ENCODE peak calls at places on chromosomes 11 and 22, in seven cellular contexts. H, S, A, W, K, T and R are unnamed samples.

GRCh38 chr11:93370260-93370659 is 39.7 kb downstream of the DEUP1 start:
- DNase-seq in K (no peak), S (no peak), W (no peak), A (no peak), T (no peak), H (no peak), R (no peak)

GRCh38 chr22:49016909-49017768 is 810.5 kb downstream of the BRD1 start:
- DNase-seq in T (peak; percentile 6), K (peak; percentile 56), A (no peak), W (peak; percentile 61), S (peak; percentile 49), H (peak; percentile 15), R (no peak)

GRCh38 chr11:92501346-92501745 is 276.7 kb downstream of the FAT3 start:
- DNase-seq in K (no peak), T (no peak), A (no peak), W (no peak), S (no peak), H (no peak), R (no peak)

GRCh38 chr11:125512106-125512505 is 16.0 kb upstream of the FEZ1 start:
- DNase-seq in T (no peak), H (no peak), S (no peak), A (no peak), K (no peak), W (no peak), R (no peak)

GRCh38 chr11:91981995-91982394 is 242.6 kb upstream of the FAT3 start:
- DNase-seq in W (peak; percentile 71), A (peak; percentile 88), H (no peak), S (no peak), K (peak; percentile 78), T (peak; percentile 40), R (peak; percentile 80)

GRCh38 chr11:96105197-96105895 is 181.4 kb upstream of the MTMR2 start:
- DNase-seq in A (no peak), T (no peak), S (no peak), W (no peak), H (no peak), K (no peak), R (no peak)

GRCh38 chr11:61652135-61652534 is 28.1 kb upstream of the DAGLA start:
- DNase-seq in K (no peak), W (no peak), H (no peak), A (no peak), T (no peak), S (no peak), R (no peak)

GRCh38 chr22:28111501-28111900 is 192.4 kb upstream of the PITPNB start:
- DNase-seq in H (no peak), S (no peak), A (no peak), T (no peak), W (no peak), K (no peak), R (no peak)

GRCh38 chr22:32985899-32986772 is 72.0 kb downstream of the SYN3 start:
- DNase-seq in T (peak; percentile 83), W (peak; percentile 74), K (peak; percentile 86), S (peak; percentile 51), H (no peak), A (peak; percentile 71), R (peak; percentile 55)

GRCh38 chr11:104136861-104137260 is 27.1 kb downstream of the PDGFD start:
- DNase-seq in K (no peak), W (no peak), S (no peak), A (no peak), T (no peak), H (no peak), R (no peak)

GRCh38 chr22:44638966-44639739 is 62.9 kb upstream of the PRR5 start:
- DNase-seq in T (no peak), S (peak; percentile 40), K (peak; percentile 66), W (no peak), A (no peak), H (no peak), R (no peak)

GRCh38 chr11:40186401-40187091 is 1272.9 kb downstream of the LRRC4C start:
- DNase-seq in W (no peak), T (no peak), H (no peak), K (no peak), S (no peak), A (no peak), R (no peak)

GRCh38 chr11:124115782-124116616 is 749 bp downstream of the VWA5A start:
- DNase-seq in T (no peak), H (no peak), S (peak; percentile 62), K (no peak), W (no peak), A (no peak), R (no peak)

GRCh38 chr11:45472713-45473317 is 186.7 kb upstream of the SYT13 start:
- DNase-seq in S (no peak), H (no peak), K (no peak), W (no peak), A (no peak), T (no peak), R (no peak)

GRCh38 chr11:84780689-84781293 is 846.4 kb downstream of the DLG2 start:
- DNase-seq in T (no peak), W (no peak), K (no peak), A (peak; percentile 15), S (no peak), H (no peak), R (no peak)
- TF ChIP-seq CTCF in T (no peak), W (peak; percentile 30), K (peak; percentile 26), A (peak; percentile 50), S (peak; percentile 22), H (no peak), R (peak; percentile 10)

GRCh38 chr22:36961626-36962025 is 48.2 kb downstream of the CSF2RB start:
- DNase-seq in A (no peak), S (no peak), K (no peak), W (no peak), H (no peak), T (no peak), R (no peak)
- H3K4me3 ChIP-seq in A (no peak overlapping the region), S (no peak overlapping the region), K (no peak overlapping the region), W (no peak overlapping the region), H (no peak overlapping the region), T (no peak overlapping the region), R (no peak overlapping the region)

GRCh38 chr11:1936781-1937615 is 10.1 kb upstream of the MRPL23 start:
- DNase-seq in A (no peak), W (no peak), H (no peak), K (no peak), T (no peak), S (peak; percentile 40), R (no peak)

GRCh38 chr11:1934326-1935155 is 12.6 kb upstream of the MRPL23 start:
- DNase-seq in K (no peak), A (no peak), T (no peak), H (no peak), S (peak; percentile 36), W (no peak), R (no peak)

GRCh38 chr11:1937616-1938342 is 9.4 kb upstream of the MRPL23 start:
- DNase-seq in A (no peak), H (no peak), S (peak; percentile 41), K (no peak), T (no peak), W (no peak), R (no peak)

GRCh38 chr11:1935156-1936071 is 11.7 kb upstream of the MRPL23 start:
- DNase-seq in W (no peak), H (no peak), A (no peak), K (no peak), S (peak; percentile 28), T (no peak), R (no peak)

DNA sequence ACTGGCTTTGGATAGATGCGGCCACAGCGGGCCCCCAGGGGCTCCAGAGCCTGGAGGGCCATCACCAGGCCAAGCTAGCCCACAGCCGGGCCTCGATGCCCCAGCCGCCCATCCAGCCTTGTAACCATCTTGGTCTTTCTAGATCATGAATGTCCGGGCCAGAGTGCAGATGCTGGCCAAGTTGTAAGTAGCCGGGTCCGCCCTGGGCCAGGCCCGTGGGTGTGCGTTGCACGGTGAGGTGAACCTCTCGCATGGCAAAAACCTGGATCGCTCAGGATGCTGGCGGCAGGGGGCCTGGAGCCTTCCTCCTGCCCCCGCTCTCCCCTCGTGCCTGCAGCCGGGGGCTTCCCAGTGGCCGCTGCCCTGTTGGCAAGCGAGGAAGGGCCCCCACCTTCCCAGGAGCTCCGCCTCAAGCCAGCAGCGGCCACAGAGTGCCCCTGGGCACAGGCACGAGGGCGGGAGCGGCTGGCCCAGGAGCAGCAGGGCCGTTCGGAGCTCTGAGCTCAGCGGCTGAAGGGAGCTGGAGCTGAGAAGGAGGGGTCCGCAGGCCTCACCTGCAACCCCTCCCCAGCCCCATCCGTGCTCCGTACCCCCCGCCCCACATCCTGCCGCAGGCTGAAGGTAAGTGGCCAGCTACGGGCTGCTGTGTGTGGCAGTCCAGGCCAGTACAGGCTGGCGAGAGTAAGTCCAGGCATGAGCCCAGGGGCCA is 10.9 kb upstream of the MRPL23 start:
- DNase-seq in K (no peak), A (no peak), H (no peak), T (no peak), W (no peak), S (peak; percentile 39), R (no peak)
- TF ChIP-seq CTCF in K (no peak), A (no peak), H (no peak), T (no peak), W (no peak), S (no peak), R (no peak)

GRCh38 chr11:118051611-118052461 is 25.0 kb upstream of the TMPRSS4 start:
- DNase-seq in K (no peak), S (no peak), H (peak; percentile 86), W (no peak), T (no peak), A (no peak), R (no peak)
- H3K4me3 ChIP-seq in K (no peak overlapping the region), S (no peak overlapping the region), H (peak overlapping the region; percentile 20), W (no peak overlapping the region), T (no peak overlapping the region), A (no peak overlapping the region), R (no peak overlapping the region)

DNA sequence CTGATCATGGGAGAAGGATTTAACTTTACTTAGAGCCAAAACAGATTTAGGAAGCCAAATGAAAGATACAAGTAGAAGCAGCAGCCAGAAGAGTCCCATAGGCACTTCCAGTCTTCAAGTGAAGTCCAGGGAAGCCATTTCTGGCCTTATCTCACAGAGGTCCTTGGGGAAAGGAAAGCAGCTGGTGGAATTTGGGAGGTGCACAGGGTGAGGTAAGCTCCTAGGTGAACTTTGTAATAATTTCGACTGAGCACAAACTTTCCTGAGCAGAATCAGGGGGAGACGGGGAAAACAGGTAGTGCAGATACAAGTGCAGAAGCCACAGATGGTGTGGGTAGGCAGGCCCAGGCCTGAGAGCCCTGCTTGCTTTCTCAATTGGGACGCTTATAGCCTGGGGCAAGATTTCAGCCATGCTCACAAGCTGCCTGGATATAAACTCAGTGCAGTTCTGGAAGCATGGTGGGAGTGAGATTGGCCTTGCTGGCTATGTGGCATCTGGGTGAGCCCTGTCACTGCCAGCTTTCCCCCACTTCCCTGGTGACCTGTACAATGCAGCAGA is 44.9 kb downstream of the GAS2 start:
- DNase-seq in S (no peak), H (no peak), W (no peak), A (no peak), T (no peak), K (no peak), R (no peak)
- TF ChIP-seq CTCF in S (no peak), H (no peak), W (no peak), A (no peak), T (no peak), K (no peak), R (no peak)

DNA sequence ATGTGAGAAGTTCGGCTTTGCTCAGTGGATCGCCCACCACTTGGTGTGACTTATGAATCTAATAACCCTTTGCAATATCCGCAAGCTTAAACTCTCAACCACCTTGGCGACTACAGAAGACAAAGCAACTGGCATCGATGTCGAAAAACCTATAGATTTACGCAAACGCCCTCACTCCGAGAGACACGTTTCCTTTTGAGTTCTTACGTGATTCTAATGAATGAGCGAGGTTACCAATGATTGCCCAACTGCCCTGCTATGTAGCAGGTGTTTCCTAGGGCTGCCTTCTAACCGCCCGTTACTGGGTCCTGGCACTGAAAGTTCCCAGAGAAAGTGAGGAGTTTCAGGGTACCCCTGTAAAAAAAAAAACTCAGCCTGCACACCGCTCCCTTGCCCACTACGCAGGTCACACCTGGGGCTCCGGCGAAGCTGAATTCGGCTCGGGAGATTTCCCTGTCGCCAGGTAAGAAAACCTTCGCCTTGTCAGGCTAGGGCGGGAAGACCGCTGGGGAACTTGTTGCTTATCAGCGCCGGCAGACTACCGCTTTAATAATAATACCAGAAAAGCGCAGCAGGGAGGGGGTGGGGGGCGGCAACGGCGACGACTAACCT is 21.4 kb upstream of the BDNF start:
- DNase-seq in H (no peak), W (no peak), S (no peak), A (no peak), K (no peak), T (no peak), R (no peak)
- H3K4me3 ChIP-seq in H (no peak overlapping the region), W (peak overlapping the region; percentile 47), S (peak overlapping the region; percentile 17), A (peak overlapping the region; percentile 55), K (peak overlapping the region; percentile 44), T (no peak overlapping the region), R (peak overlapping the region; percentile 55)